ENCODE peak calls at places on chromosomes 5 and 9, in six cellular contexts. One of them, this sample, is unnamed.

GRCh38 chr5:140977003-140977402 is 10.7 kb downstream of the PCDHAC2 start:
- DNase-seq in GM18507: no peak
- DNase-seq in stimulated activated CD8-positive, alpha-beta memory T cell treated with anti-CD3 and anti-CD28 coated beads, Interleukin-4, amount 100 ng/mL, for 48 hours: no peak
- DNase-seq in lung: no peak
- DNase-seq in small intestine: no peak
- DNase-seq in NCI-H2029: no peak
- DNase-seq in this sample: peak

GRCh38 chr9:88590558-88591146 is 55.7 kb downstream of the NXNL2 start:
- DNase-seq in stimulated activated CD8-positive, alpha-beta memory T cell treated with anti-CD3 and anti-CD28 coated beads, Interleukin-4, amount 100 ng/mL, for 48 hours: peak
- DNase-seq in NCI-H2029: no peak
- DNase-seq in small intestine: no peak
- DNase-seq in lung: no peak
- DNase-seq in GM18507: no peak
- DNase-seq in this sample: peak

GRCh38 chr5:172866802-172867748 is 33.0 kb downstream of the ERGIC1 start:
- DNase-seq in stimulated activated CD8-positive, alpha-beta memory T cell treated with anti-CD3 and anti-CD28 coated beads, Interleukin-4, amount 100 ng/mL, for 48 hours: no peak
- DNase-seq in NCI-H2029: no peak
- DNase-seq in GM18507: no peak
- DNase-seq in small intestine: no peak
- DNase-seq in lung: no peak
- DNase-seq in this sample: no peak

GRCh38 chr5:171913987-171914273 is 92.5 kb downstream of the FBXW11 start:
- DNase-seq in GM18507: no peak
- DNase-seq in stimulated activated CD8-positive, alpha-beta memory T cell treated with anti-CD3 and anti-CD28 coated beads, Interleukin-4, amount 100 ng/mL, for 48 hours: no peak
- DNase-seq in small intestine: no peak
- DNase-seq in NCI-H2029: no peak
- DNase-seq in lung: no peak
- DNase-seq in this sample: no peak

GRCh38 chr9:80968611-80969010 is 720.7 kb downstream of the TLE1 start:
- DNase-seq in small intestine: no peak
- DNase-seq in stimulated activated CD8-positive, alpha-beta memory T cell treated with anti-CD3 and anti-CD28 coated beads, Interleukin-4, amount 100 ng/mL, for 48 hours: no peak
- DNase-seq in GM18507: no peak
- DNase-seq in lung: no peak
- DNase-seq in NCI-H2029: no peak
- DNase-seq in this sample: peak

GRCh38 chr5:76555717-76556116 is 67.5 kb downstream of the F2RL2 start:
- DNase-seq in lung: no peak
- DNase-seq in stimulated activated CD8-positive, alpha-beta memory T cell treated with anti-CD3 and anti-CD28 coated beads, Interleukin-4, amount 100 ng/mL, for 48 hours: no peak
- DNase-seq in GM18507: no peak
- DNase-seq in small intestine: no peak
- DNase-seq in NCI-H2029: no peak
- DNase-seq in this sample: no peak

GRCh38 chr9:89623925-89624420 is 19.2 kb downstream of the GADD45G start:
- DNase-seq in GM18507: no peak
- DNase-seq in NCI-H2029: peak
- DNase-seq in small intestine: no peak
- DNase-seq in lung: peak
- DNase-seq in stimulated activated CD8-positive, alpha-beta memory T cell treated with anti-CD3 and anti-CD28 coated beads, Interleukin-4, amount 100 ng/mL, for 48 hours: no peak
- DNase-seq in this sample: no peak

GRCh38 chr5:17230808-17231525 is 13.5 kb downstream of the BASP1 start:
- DNase-seq in stimulated activated CD8-positive, alpha-beta memory T cell treated with anti-CD3 and anti-CD28 coated beads, Interleukin-4, amount 100 ng/mL, for 48 hours: no peak
- DNase-seq in NCI-H2029: no peak
- DNase-seq in small intestine: no peak
- DNase-seq in GM18507: no peak
- DNase-seq in lung: no peak
- DNase-seq in this sample: no peak

GRCh38 chr5:92554447-92555085 is 1026.5 kb downstream of the NR2F1-AS1 start:
- DNase-seq in stimulated activated CD8-positive, alpha-beta memory T cell treated with anti-CD3 and anti-CD28 coated beads, Interleukin-4, amount 100 ng/mL, for 48 hours: no peak
- DNase-seq in small intestine: no peak
- DNase-seq in lung: no peak
- DNase-seq in GM18507: no peak
- DNase-seq in NCI-H2029: no peak
- DNase-seq in this sample: no peak

GRCh38 chr5:84578226-84578625 is 193.5 kb upstream of the EDIL3 start:
- DNase-seq in NCI-H2029: no peak
- DNase-seq in lung: no peak
- DNase-seq in GM18507: no peak
- DNase-seq in small intestine: no peak
- DNase-seq in stimulated activated CD8-positive, alpha-beta memory T cell treated with anti-CD3 and anti-CD28 coated beads, Interleukin-4, amount 100 ng/mL, for 48 hours: no peak
- DNase-seq in this sample: no peak

GRCh38 chr9:137550241-137550621 is at the start of gene PNPLA7:
- DNase-seq in GM18507: no peak
- DNase-seq in small intestine: peak
- DNase-seq in lung: peak
- DNase-seq in stimulated activated CD8-positive, alpha-beta memory T cell treated with anti-CD3 and anti-CD28 coated beads, Interleukin-4, amount 100 ng/mL, for 48 hours: peak
- DNase-seq in NCI-H2029: peak
- DNase-seq in this sample: peak

GRCh38 chr9:134406366-134407122 is 80.3 kb downstream of the RXRA start:
- DNase-seq in GM18507: no peak
- DNase-seq in stimulated activated CD8-positive, alpha-beta memory T cell treated with anti-CD3 and anti-CD28 coated beads, Interleukin-4, amount 100 ng/mL, for 48 hours: no peak
- DNase-seq in lung: no peak
- DNase-seq in NCI-H2029: peak
- DNase-seq in small intestine: no peak
- DNase-seq in this sample: no peak

GRCh38 chr5:73856972-73857371 is 231.0 kb downstream of the ARHGEF28 start:
- DNase-seq in GM18507: no peak
- DNase-seq in NCI-H2029: no peak
- DNase-seq in lung: no peak
- DNase-seq in stimulated activated CD8-positive, alpha-beta memory T cell treated with anti-CD3 and anti-CD28 coated beads, Interleukin-4, amount 100 ng/mL, for 48 hours: no peak
- DNase-seq in small intestine: no peak
- DNase-seq in this sample: no peak

GRCh38 chr5:17991775-17992174 is 357.5 kb downstream of the TAF11L14 start:
- DNase-seq in NCI-H2029: no peak
- DNase-seq in GM18507: no peak
- DNase-seq in stimulated activated CD8-positive, alpha-beta memory T cell treated with anti-CD3 and anti-CD28 coated beads, Interleukin-4, amount 100 ng/mL, for 48 hours: no peak
- DNase-seq in small intestine: no peak
- DNase-seq in lung: no peak
- DNase-seq in this sample: no peak

GRCh38 chr9:4939118-4939561 is 45.9 kb upstream of the JAK2 start:
- DNase-seq in small intestine: no peak
- DNase-seq in GM18507: no peak
- DNase-seq in lung: no peak
- DNase-seq in stimulated activated CD8-positive, alpha-beta memory T cell treated with anti-CD3 and anti-CD28 coated beads, Interleukin-4, amount 100 ng/mL, for 48 hours: no peak
- DNase-seq in NCI-H2029: no peak
- DNase-seq in this sample: peak

GRCh38 chr5:71681282-71681681 is 37.8 kb upstream of the CARTPT start:
- DNase-seq in stimulated activated CD8-positive, alpha-beta memory T cell treated with anti-CD3 and anti-CD28 coated beads, Interleukin-4, amount 100 ng/mL, for 48 hours: no peak
- DNase-seq in lung: no peak
- DNase-seq in GM18507: no peak
- DNase-seq in NCI-H2029: no peak
- DNase-seq in small intestine: no peak
- DNase-seq in this sample: peak

GRCh38 chr5:108238936-108239887 is 142.7 kb downstream of the FBXL17 start:
- DNase-seq in lung: no peak
- DNase-seq in GM18507: no peak
- DNase-seq in small intestine: no peak
- DNase-seq in NCI-H2029: no peak
- DNase-seq in stimulated activated CD8-positive, alpha-beta memory T cell treated with anti-CD3 and anti-CD28 coated beads, Interleukin-4, amount 100 ng/mL, for 48 hours: no peak
- DNase-seq in this sample: peak

GRCh38 chr9:123318961-123319421 is 37.0 kb upstream of the CRB2 start:
- DNase-seq in GM18507: no peak
- DNase-seq in stimulated activated CD8-positive, alpha-beta memory T cell treated with anti-CD3 and anti-CD28 coated beads, Interleukin-4, amount 100 ng/mL, for 48 hours: no peak
- DNase-seq in small intestine: no peak
- DNase-seq in lung: no peak
- DNase-seq in NCI-H2029: no peak
- DNase-seq in this sample: no peak

GRCh38 chr9:28782630-28783029 is 1209.3 kb upstream of the C9orf72 start:
- DNase-seq in NCI-H2029: no peak
- DNase-seq in small intestine: no peak
- DNase-seq in stimulated activated CD8-positive, alpha-beta memory T cell treated with anti-CD3 and anti-CD28 coated beads, Interleukin-4, amount 100 ng/mL, for 48 hours: no peak
- DNase-seq in lung: no peak
- DNase-seq in GM18507: no peak
- DNase-seq in this sample: peak

GRCh38 chr5:154199263-154199662 is 8.7 kb downstream of the GALNT10 start:
- DNase-seq in lung: no peak
- DNase-seq in GM18507: no peak
- DNase-seq in NCI-H2029: no peak
- DNase-seq in stimulated activated CD8-positive, alpha-beta memory T cell treated with anti-CD3 and anti-CD28 coated beads, Interleukin-4, amount 100 ng/mL, for 48 hours: no peak
- DNase-seq in small intestine: no peak
- DNase-seq in this sample: no peak

GRCh38 chr5:4584982-4585381 is 555.1 kb upstream of the ADAMTS16 start:
- DNase-seq in small intestine: no peak
- DNase-seq in GM18507: no peak
- DNase-seq in NCI-H2029: no peak
- DNase-seq in lung: peak
- DNase-seq in stimulated activated CD8-positive, alpha-beta memory T cell treated with anti-CD3 and anti-CD28 coated beads, Interleukin-4, amount 100 ng/mL, for 48 hours: no peak
- DNase-seq in this sample: peak

GRCh38 chr9:128215491-128216404 is 12.6 kb downstream of the DNM1 start:
- DNase-seq in lung: no peak
- DNase-seq in NCI-H2029: no peak
- DNase-seq in stimulated activated CD8-positive, alpha-beta memory T cell treated with anti-CD3 and anti-CD28 coated beads, Interleukin-4, amount 100 ng/mL, for 48 hours: no peak
- DNase-seq in small intestine: no peak
- DNase-seq in GM18507: no peak
- DNase-seq in this sample: no peak

GRCh38 chr5:172151661-172152210 is 36.3 kb downstream of the STK10 start:
- DNase-seq in GM18507: no peak
- DNase-seq in lung: no peak
- DNase-seq in NCI-H2029: no peak
- DNase-seq in small intestine: no peak
- DNase-seq in stimulated activated CD8-positive, alpha-beta memory T cell treated with anti-CD3 and anti-CD28 coated beads, Interleukin-4, amount 100 ng/mL, for 48 hours: no peak
- DNase-seq in this sample: no peak

GRCh38 chr5:147346006-147346561 is 111.3 kb downstream of the STK32A start:
- DNase-seq in small intestine: no peak
- DNase-seq in lung: no peak
- DNase-seq in NCI-H2029: no peak
- DNase-seq in stimulated activated CD8-positive, alpha-beta memory T cell treated with anti-CD3 and anti-CD28 coated beads, Interleukin-4, amount 100 ng/mL, for 48 hours: no peak
- DNase-seq in GM18507: no peak
- DNase-seq in this sample: no peak

GRCh38 chr9:120438111-120438510 is 141.9 kb downstream of the CDK5RAP2 start:
- DNase-seq in NCI-H2029: peak
- DNase-seq in stimulated activated CD8-positive, alpha-beta memory T cell treated with anti-CD3 and anti-CD28 coated beads, Interleukin-4, amount 100 ng/mL, for 48 hours: no peak
- DNase-seq in lung: no peak
- DNase-seq in small intestine: no peak
- DNase-seq in GM18507: no peak
- DNase-seq in this sample: peak

GRCh38 chr5:89498699-89499098 is 615.7 kb upstream of the MEF2C start:
- DNase-seq in lung: no peak
- DNase-seq in NCI-H2029: no peak
- DNase-seq in small intestine: no peak
- DNase-seq in stimulated activated CD8-positive, alpha-beta memory T cell treated with anti-CD3 and anti-CD28 coated beads, Interleukin-4, amount 100 ng/mL, for 48 hours: no peak
- DNase-seq in GM18507: no peak
- DNase-seq in this sample: no peak

This sample was measured in epithelial cell of esophagus.